ENCODE peak calls at places on chromosomes 1 and 21, in seven cellular contexts. One of them, this sample, is unnamed.

GRCh38 chr1:2102753-2103152 is 52.5 kb downstream of the PRKCZ start:
- DNase-seq in ovary: no peak
- DNase-seq in cardiac muscle cell: no peak
- DNase-seq in lower lobe of right lung: peak; percentile 20
- DNase-seq in AG04450: no peak
- DNase-seq in thoracic aorta: no peak
- DNase-seq in PC-3: no peak
- DNase-seq in this sample: no peak

GRCh38 chr1:93758842-93759515 is 77.3 kb upstream of the BCAR3 start:
- DNase-seq in thoracic aorta: no peak
- DNase-seq in ovary: no peak
- DNase-seq in PC-3: peak; percentile 64
- DNase-seq in cardiac muscle cell: peak; percentile 99
- DNase-seq in lower lobe of right lung: peak; percentile 64
- DNase-seq in AG04450: no peak
- DNase-seq in this sample: peak; percentile 61

GRCh38 chr1:214330715-214331114 is 49.8 kb downstream of the SMYD2 start:
- DNase-seq in ovary: no peak
- DNase-seq in AG04450: no peak
- DNase-seq in cardiac muscle cell: no peak
- DNase-seq in lower lobe of right lung: no peak
- DNase-seq in PC-3: no peak
- DNase-seq in thoracic aorta: no peak
- DNase-seq in this sample: no peak

GRCh38 chr1:6953216-6953615 is 168.0 kb downstream of the CAMTA1 start:
- DNase-seq in thoracic aorta: no peak
- DNase-seq in PC-3: no peak
- DNase-seq in ovary: no peak
- DNase-seq in AG04450: no peak
- DNase-seq in cardiac muscle cell: no peak
- DNase-seq in lower lobe of right lung: no peak
- DNase-seq in this sample: no peak

GRCh38 chr1:25572708-25573590 is 29.5 kb downstream of the LDLRAP1 start:
- DNase-seq in thoracic aorta: no peak
- DNase-seq in ovary: no peak
- DNase-seq in PC-3: peak; percentile 64
- DNase-seq in AG04450: no peak
- DNase-seq in cardiac muscle cell: peak; percentile 60
- DNase-seq in lower lobe of right lung: no peak
- DNase-seq in this sample: no peak

GRCh38 chr21:15236111-15236510 is 171.3 kb upstream of the NRIP1 start:
- DNase-seq in cardiac muscle cell: no peak
- DNase-seq in AG04450: no peak
- DNase-seq in PC-3: no peak
- DNase-seq in lower lobe of right lung: no peak
- DNase-seq in ovary: no peak
- DNase-seq in thoracic aorta: no peak
- DNase-seq in this sample: no peak

GRCh38 chr1:208068908-208069307 is 158.0 kb upstream of the CD34 start:
- DNase-seq in lower lobe of right lung: no peak
- DNase-seq in ovary: no peak
- DNase-seq in PC-3: no peak
- DNase-seq in thoracic aorta: no peak
- DNase-seq in AG04450: no peak
- DNase-seq in cardiac muscle cell: no peak
- DNase-seq in this sample: no peak

GRCh38 chr1:67579623-67580394 is 105.2 kb upstream of the GADD45A start:
- DNase-seq in AG04450: no peak
- DNase-seq in lower lobe of right lung: no peak
- DNase-seq in cardiac muscle cell: no peak
- DNase-seq in ovary: no peak
- DNase-seq in PC-3: no peak
- DNase-seq in thoracic aorta: no peak
- DNase-seq in this sample: no peak

GRCh38 chr1:1628656-1629429 is 3.1 kb upstream of the MMP23B start:
- DNase-seq in thoracic aorta: no peak
- DNase-seq in ovary: no peak
- DNase-seq in cardiac muscle cell: no peak
- DNase-seq in lower lobe of right lung: peak; percentile 46
- DNase-seq in AG04450: no peak
- DNase-seq in PC-3: peak; percentile 30
- DNase-seq in this sample: peak; percentile 32

GRCh38 chr1:4962836-4963235 is 308.4 kb downstream of the AJAP1 start:
- DNase-seq in PC-3: no peak
- DNase-seq in thoracic aorta: no peak
- DNase-seq in AG04450: no peak
- DNase-seq in cardiac muscle cell: no peak
- DNase-seq in lower lobe of right lung: no peak
- DNase-seq in ovary: no peak
- DNase-seq in this sample: no peak

GRCh38 chr1:12153181-12153785 is 13.5 kb upstream of the TNFRSF1B start:
- DNase-seq in AG04450: peak; percentile 27
- DNase-seq in lower lobe of right lung: peak; percentile 80
- DNase-seq in thoracic aorta: peak; percentile 26
- DNase-seq in cardiac muscle cell: peak; percentile 77
- DNase-seq in ovary: no peak
- DNase-seq in PC-3: peak; percentile 34
- DNase-seq in this sample: peak; percentile 91

GRCh38 chr1:30225336-30225735 is 498.0 kb downstream of the MATN1 start:
- DNase-seq in AG04450: no peak
- DNase-seq in thoracic aorta: no peak
- DNase-seq in cardiac muscle cell: no peak
- DNase-seq in PC-3: no peak
- DNase-seq in lower lobe of right lung: no peak
- DNase-seq in ovary: no peak
- DNase-seq in this sample: no peak

GRCh38 chr21:36470294-36470693 is 9.6 kb downstream of the CLDN14 start:
- DNase-seq in thoracic aorta: no peak
- DNase-seq in ovary: no peak
- DNase-seq in lower lobe of right lung: no peak
- DNase-seq in PC-3: no peak
- DNase-seq in AG04450: no peak
- DNase-seq in cardiac muscle cell: no peak
- DNase-seq in this sample: no peak

GRCh38 chr1:21703318-21703963 is 34.3 kb upstream of the RAP1GAP start:
- DNase-seq in thoracic aorta: no peak
- DNase-seq in AG04450: peak; percentile 21
- DNase-seq in lower lobe of right lung: no peak
- DNase-seq in ovary: no peak
- DNase-seq in cardiac muscle cell: peak; percentile 63
- DNase-seq in PC-3: peak; percentile 45
- DNase-seq in this sample: no peak

GRCh38 chr1:201715801-201716741 is 112.9 kb upstream of the IPO9 start:
- DNase-seq in thoracic aorta: no peak
- DNase-seq in PC-3: no peak
- DNase-seq in cardiac muscle cell: no peak
- DNase-seq in AG04450: no peak
- DNase-seq in lower lobe of right lung: no peak
- DNase-seq in ovary: no peak
- DNase-seq in this sample: peak; percentile 26

GRCh38 chr1:916173-917075 is 7.3 kb upstream of the SAMD11 start:
- DNase-seq in AG04450: no peak
- DNase-seq in cardiac muscle cell: peak; percentile 41
- DNase-seq in PC-3: no peak
- DNase-seq in ovary: no peak
- DNase-seq in lower lobe of right lung: peak; percentile 31
- DNase-seq in thoracic aorta: no peak
- DNase-seq in this sample: peak; percentile 62

GRCh38 chr1:64953241-64953640 is 13.1 kb downstream of the JAK1 start:
- DNase-seq in cardiac muscle cell: no peak
- DNase-seq in lower lobe of right lung: no peak
- DNase-seq in PC-3: no peak
- DNase-seq in ovary: no peak
- DNase-seq in AG04450: no peak
- DNase-seq in thoracic aorta: no peak
- DNase-seq in this sample: no peak

GRCh38 chr1:60874703-60875102 is 207.7 kb upstream of the NFIA start:
- DNase-seq in ovary: no peak
- DNase-seq in lower lobe of right lung: no peak
- DNase-seq in PC-3: peak; percentile 76
- DNase-seq in cardiac muscle cell: peak; percentile 70
- DNase-seq in thoracic aorta: no peak
- DNase-seq in AG04450: no peak
- DNase-seq in this sample: no peak

GRCh38 chr1:180083164-180083563 is 71.5 kb upstream of the QSOX1 start:
- DNase-seq in PC-3: no peak
- DNase-seq in thoracic aorta: no peak
- DNase-seq in lower lobe of right lung: no peak
- DNase-seq in AG04450: no peak
- DNase-seq in cardiac muscle cell: no peak
- DNase-seq in ovary: no peak
- DNase-seq in this sample: no peak

GRCh38 chr1:182392045-182393028 is 747 bp upstream of the GLUL start:
- DNase-seq in PC-3: peak; percentile 15
- DNase-seq in cardiac muscle cell: peak; percentile 73
- DNase-seq in AG04450: no peak
- DNase-seq in ovary: no peak
- DNase-seq in lower lobe of right lung: peak; percentile 78
- DNase-seq in thoracic aorta: no peak
- DNase-seq in this sample: peak; percentile 91

GRCh38 chr1:26168410-26169167 is at the start of gene C1orf232:
- DNase-seq in cardiac muscle cell: no peak
- DNase-seq in PC-3: no peak
- DNase-seq in AG04450: no peak
- DNase-seq in lower lobe of right lung: no peak
- DNase-seq in ovary: no peak
- DNase-seq in thoracic aorta: no peak
- DNase-seq in this sample: peak; percentile 32

GRCh38 chr1:99146129-99146848 is 118.0 kb upstream of the PLPPR4 start:
- DNase-seq in AG04450: no peak
- DNase-seq in lower lobe of right lung: no peak
- DNase-seq in thoracic aorta: no peak
- DNase-seq in PC-3: no peak
- DNase-seq in ovary: no peak
- DNase-seq in cardiac muscle cell: no peak
- DNase-seq in this sample: no peak

GRCh38 chr1:151902858-151903257 is 6.5 kb downstream of the THEM4 start:
- DNase-seq in lower lobe of right lung: no peak
- DNase-seq in AG04450: no peak
- DNase-seq in cardiac muscle cell: no peak
- DNase-seq in PC-3: no peak
- DNase-seq in thoracic aorta: no peak
- DNase-seq in ovary: no peak
- DNase-seq in this sample: no peak
- H3K9me3 ChIP-seq in lower lobe of right lung: peaks cover 14% of the 10 kb centered on the region
- H3K9me3 ChIP-seq in AG04450: peaks cover 18% of the 10 kb centered on the region
- H3K9me3 ChIP-seq in cardiac muscle cell: no peaks in the 10 kb centered on the region
- H3K9me3 ChIP-seq in PC-3: peaks cover 15% of the 10 kb centered on the region
- H3K9me3 ChIP-seq in thoracic aorta: peaks cover 6% of the 10 kb centered on the region
- H3K9me3 ChIP-seq in ovary: no peaks in the 10 kb centered on the region
- H3K9me3 ChIP-seq in this sample: no peaks in the 10 kb centered on the region

GRCh38 chr1:237677979-237678378 is 212.7 kb downstream of the ZP4 start:
- DNase-seq in cardiac muscle cell: peak; percentile 60
- DNase-seq in PC-3: peak; percentile 34
- DNase-seq in ovary: no peak
- DNase-seq in AG04450: peak; percentile 47
- DNase-seq in lower lobe of right lung: no peak
- DNase-seq in thoracic aorta: no peak
- DNase-seq in this sample: no peak
- TF ChIP-seq CTCF in cardiac muscle cell: peak; percentile 33
- TF ChIP-seq CTCF in PC-3: peak; percentile 36
- TF ChIP-seq CTCF in ovary: no peak
- TF ChIP-seq CTCF in AG04450: peak; percentile 30
- TF ChIP-seq CTCF in lower lobe of right lung: no peak
- TF ChIP-seq CTCF in thoracic aorta: no peak
- TF ChIP-seq CTCF in this sample: no peak

GRCh38 chr1:43171876-43172531 is at the start of the genes CFAP57 and EBNA1BP2:
- DNase-seq in AG04450: peak; percentile 76
- DNase-seq in lower lobe of right lung: peak; percentile 90
- DNase-seq in cardiac muscle cell: peak; percentile 96
- DNase-seq in PC-3: peak; percentile 96
- DNase-seq in ovary: peak; percentile 87
- DNase-seq in thoracic aorta: peak; percentile 66
- DNase-seq in this sample: peak; percentile 92

GRCh38 chr1:43172532-43172972 is 422 bp downstream of the CFAP57 start:
- DNase-seq in AG04450: peak; percentile 59
- DNase-seq in lower lobe of right lung: peak; percentile 84
- DNase-seq in ovary: peak; percentile 85
- DNase-seq in cardiac muscle cell: peak; percentile 92
- DNase-seq in thoracic aorta: peak; percentile 15
- DNase-seq in PC-3: peak; percentile 72
- DNase-seq in this sample: peak; percentile 91

GRCh38 chr1:43174873-43175272 is 2.7 kb downstream of the CFAP57 start:
- DNase-seq in thoracic aorta: no peak
- DNase-seq in cardiac muscle cell: no peak
- DNase-seq in AG04450: no peak
- DNase-seq in ovary: no peak
- DNase-seq in lower lobe of right lung: no peak
- DNase-seq in PC-3: no peak
- DNase-seq in this sample: no peak

GRCh38 chr1:43177691-43178090 is 5.6 kb downstream of the CFAP57 start:
- DNase-seq in cardiac muscle cell: no peak
- DNase-seq in ovary: no peak
- DNase-seq in PC-3: no peak
- DNase-seq in AG04450: no peak
- DNase-seq in lower lobe of right lung: no peak
- DNase-seq in thoracic aorta: no peak
- DNase-seq in this sample: no peak
- H3K9me3 ChIP-seq in cardiac muscle cell: no peaks in the 10 kb centered on the region
- H3K9me3 ChIP-seq in ovary: no peaks in the 10 kb centered on the region
- H3K9me3 ChIP-seq in PC-3: no peaks in the 10 kb centered on the region
- H3K9me3 ChIP-seq in AG04450: no peaks in the 10 kb centered on the region
- H3K9me3 ChIP-seq in lower lobe of right lung: no peaks in the 10 kb centered on the region
- H3K9me3 ChIP-seq in thoracic aorta: no peaks in the 10 kb centered on the region
- H3K9me3 ChIP-seq in this sample: no peaks in the 10 kb centered on the region

GRCh38 chr1:17913326-17914115 is 158.4 kb downstream of the ACTL8 start:
- DNase-seq in lower lobe of right lung: no peak
- DNase-seq in thoracic aorta: no peak
- DNase-seq in ovary: no peak
- DNase-seq in cardiac muscle cell: no peak
- DNase-seq in AG04450: no peak
- DNase-seq in PC-3: no peak
- DNase-seq in this sample: no peak

GRCh38 chr1:17908945-17909344 is 153.8 kb downstream of the ACTL8 start:
- DNase-seq in cardiac muscle cell: no peak
- DNase-seq in lower lobe of right lung: no peak
- DNase-seq in thoracic aorta: no peak
- DNase-seq in PC-3: no peak
- DNase-seq in AG04450: no peak
- DNase-seq in ovary: no peak
- DNase-seq in this sample: no peak

GRCh38 chr1:17912491-17912890 is 157.4 kb downstream of the ACTL8 start:
- DNase-seq in AG04450: no peak
- DNase-seq in ovary: no peak
- DNase-seq in cardiac muscle cell: no peak
- DNase-seq in thoracic aorta: no peak
- DNase-seq in PC-3: no peak
- DNase-seq in lower lobe of right lung: no peak
- DNase-seq in this sample: no peak

GRCh38 chr1:17911789-17912188 is 156.7 kb downstream of the ACTL8 start:
- DNase-seq in thoracic aorta: no peak
- DNase-seq in cardiac muscle cell: no peak
- DNase-seq in PC-3: no peak
- DNase-seq in ovary: no peak
- DNase-seq in lower lobe of right lung: no peak
- DNase-seq in AG04450: no peak
- DNase-seq in this sample: no peak

DNA sequence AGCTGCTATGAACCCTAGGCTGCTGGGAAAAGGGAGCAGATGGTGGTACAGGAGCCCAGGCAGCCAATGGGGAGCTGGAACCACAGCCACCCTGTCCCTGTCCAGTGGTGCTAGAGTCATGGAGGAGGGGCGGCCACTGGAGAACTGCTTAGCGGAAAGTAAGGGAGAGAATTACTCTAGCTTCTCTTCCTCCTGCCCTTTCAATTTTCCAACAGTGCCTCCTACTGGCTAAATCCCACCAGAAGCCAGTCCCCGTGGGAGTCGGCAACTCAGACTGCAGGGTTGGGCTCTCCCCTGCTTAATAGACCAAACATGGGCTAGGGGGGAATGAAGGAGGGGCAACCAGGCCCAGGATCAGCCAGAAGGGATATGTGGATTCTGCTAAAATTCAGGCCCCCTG is 154.5 kb downstream of the ACTL8 start:
- DNase-seq in AG04450: no peak
- DNase-seq in thoracic aorta: no peak
- DNase-seq in ovary: no peak
- DNase-seq in PC-3: peak; percentile 41
- DNase-seq in lower lobe of right lung: no peak
- DNase-seq in cardiac muscle cell: peak; percentile 49
- DNase-seq in this sample: no peak
- TF ChIP-seq CTCF in AG04450: peak; percentile 40
- TF ChIP-seq CTCF in thoracic aorta: no peak
- TF ChIP-seq CTCF in ovary: no peak
- TF ChIP-seq CTCF in PC-3: peak; percentile 39
- TF ChIP-seq CTCF in lower lobe of right lung: peak; percentile 16
- TF ChIP-seq CTCF in cardiac muscle cell: peak; percentile 56
- TF ChIP-seq CTCF in this sample: no peak